ENCODE peak calls at places on chromosomes 13 and 19, in nine cellular contexts. G, U, L, K, I, V, C, S and X are unnamed samples.

GRCh38 chr19:43555185-43555770 is 20.0 kb downstream of the XRCC1 start:
- DNase-seq in I (peak), V (peak), U (peak), C (peak), K (peak), G (peak), S (peak), L (peak), X (peak)

GRCh38 chr13:66899955-66900354 is 330.2 kb downstream of the PCDH9 start:
- DNase-seq in G (no peak), C (no peak), U (peak), V (no peak), K (no peak), L (peak), I (no peak), S (no peak), X (no peak)

GRCh38 chr19:4379383-4380253 is 20.7 kb downstream of the SH3GL1 start:
- DNase-seq in G (peak), I (peak), K (peak), U (peak), V (peak), C (no peak), S (no peak), L (peak), X (peak)

GRCh38 chr19:43774103-43774939 is 6.5 kb downstream of the KCNN4 start:
- DNase-seq in S (peak), L (peak), K (no peak), C (peak), G (no peak), U (peak), I (peak), V (no peak), X (no peak)

GRCh38 chr19:33394723-33395560 is 21.4 kb downstream of the CEBPG start:
- DNase-seq in S (no peak), V (no peak), G (no peak), K (no peak), C (no peak), I (peak), L (no peak), U (no peak), X (no peak)

GRCh38 chr19:34274827-34275625 is 20.7 kb downstream of the GARRE1 start:
- DNase-seq in L (peak), G (no peak), I (no peak), S (no peak), C (no peak), V (no peak), K (peak), U (peak), X (no peak)

GRCh38 chr19:3683405-3683865 is 16.8 kb downstream of the PIP5K1C start:
- DNase-seq in L (peak), V (no peak), K (peak), C (no peak), G (no peak), S (peak), U (peak), I (no peak), X (peak)

GRCh38 chr13:41765020-41765419 is 195.9 kb downstream of the VWA8 start:
- DNase-seq in G (no peak), V (no peak), L (no peak), I (no peak), S (no peak), K (no peak), U (no peak), C (no peak), X (no peak)

GRCh38 chr13:46521921-46522691 is 30.9 kb upstream of the LRCH1 start:
- DNase-seq in L (no peak), G (no peak), S (no peak), U (no peak), K (no peak), V (no peak), I (no peak), C (no peak), X (no peak)

GRCh38 chr13:99296270-99296865 is 10.8 kb downstream of the GPR183 start:
- DNase-seq in S (no peak), C (no peak), G (no peak), U (no peak), I (no peak), L (no peak), V (no peak), K (no peak), X (no peak)

GRCh38 chr13:103639326-103639725 is 573.1 kb upstream of the SLC10A2 start:
- DNase-seq in C (no peak), U (no peak), V (no peak), I (no peak), K (no peak), L (no peak), S (no peak), G (no peak), X (no peak)

GRCh38 chr13:37954191-37954590 is 84.6 kb upstream of the TRPC4 start:
- DNase-seq in C (no peak), G (no peak), V (peak), S (no peak), U (no peak), K (no peak), L (no peak), I (no peak), X (no peak)

GRCh38 chr19:4867534-4868285 is at the start of gene PLIN3:
- DNase-seq in C (peak), L (peak), I (peak), S (peak), U (peak), K (peak), G (peak), V (peak), X (peak)

GRCh38 chr19:6431891-6432290 is 1.7 kb downstream of the SLC25A41 start:
- DNase-seq in U (no peak), K (no peak), L (no peak), V (no peak), I (no peak), G (no peak), C (no peak), S (no peak), X (no peak)

GRCh38 chr19:6427131-6427530 is 2.5 kb upstream of the KHSRP start:
- DNase-seq in S (no peak), L (no peak), K (no peak), V (no peak), G (no peak), U (no peak), C (no peak), I (no peak), X (no peak)

GRCh38 chr19:6433165-6433564 is 398 bp downstream of the SLC25A41 start:
- DNase-seq in V (no peak), G (no peak), U (no peak), I (no peak), S (no peak), L (no peak), C (no peak), K (no peak), X (no peak)

GRCh38 chr19:6425732-6426686 is 1.4 kb upstream of the KHSRP start:
- DNase-seq in G (peak), K (no peak), L (no peak), I (no peak), C (no peak), U (no peak), S (no peak), V (no peak), X (no peak)

GRCh38 chr19:6429419-6430221 is 3.9 kb downstream of the SLC25A41 start:
- DNase-seq in G (no peak), I (no peak), S (no peak), V (no peak), U (no peak), C (no peak), L (no peak), K (no peak), X (no peak)
- TF ChIP-seq CTCF in G (no peak), I (no peak), S (no peak), V (no peak), U (no peak), C (no peak), L (no peak), K (no peak), X (no peak)

GRCh38 chr13:43495732-43496131 is 291.0 kb downstream of the ENOX1 start:
- DNase-seq in I (no peak), S (no peak), L (no peak), U (no peak), G (no peak), K (no peak), C (no peak), V (no peak), X (no peak)

GRCh38 chr13:43492281-43492680 is 294.5 kb downstream of the ENOX1 start:
- DNase-seq in G (no peak), S (no peak), I (no peak), K (no peak), C (no peak), U (no peak), V (no peak), L (no peak), X (no peak)

GRCh38 chr13:43494206-43494605 is 292.6 kb downstream of the ENOX1 start:
- DNase-seq in V (no peak), K (no peak), I (no peak), L (no peak), S (no peak), G (no peak), C (no peak), U (no peak), X (no peak)

GRCh38 chr13:43493496-43494000 is 293.2 kb downstream of the ENOX1 start:
- DNase-seq in I (no peak), K (no peak), V (no peak), L (no peak), S (no peak), U (no peak), G (no peak), C (no peak), X (no peak)

DNA sequence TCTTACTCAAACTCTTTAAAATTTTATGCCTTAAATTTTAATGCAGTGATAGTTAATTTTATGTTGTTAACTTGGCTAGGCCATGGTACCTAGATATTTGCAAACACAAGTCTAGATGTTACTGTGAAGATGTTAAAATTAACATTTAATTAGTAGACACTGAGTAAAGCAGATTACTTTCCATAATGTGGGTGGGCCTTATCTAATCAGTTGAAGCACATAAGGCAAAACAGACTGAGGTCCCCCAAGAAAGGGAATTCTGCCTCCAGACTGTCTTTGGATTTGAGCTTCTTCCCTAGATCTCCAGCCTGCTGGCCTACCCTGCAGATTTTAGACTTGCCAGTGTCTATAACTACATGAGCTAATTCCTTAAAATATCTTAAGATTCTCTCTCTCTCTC is 294.0 kb downstream of the ENOX1 start:
- DNase-seq in S (no peak), I (no peak), C (no peak), V (no peak), U (no peak), K (no peak), L (no peak), G (no peak), X (no peak)
- TF ChIP-seq CTCF in S (no peak), I (no peak), C (no peak), V (no peak), U (no peak), K (no peak), L (no peak), G (no peak), X (no peak)

GRCh38 chr19:6000228-6000847 is 22.4 kb upstream of the RANBP3 start:
- DNase-seq in K (no peak), G (no peak), I (no peak), C (no peak), U (no peak), L (no peak), S (no peak), V (no peak), X (no peak)
- TF ChIP-seq CTCF in K (no peak), G (no peak), I (no peak), C (no peak), U (no peak), L (no peak), S (no peak), V (no peak), X (no peak)

DNA sequence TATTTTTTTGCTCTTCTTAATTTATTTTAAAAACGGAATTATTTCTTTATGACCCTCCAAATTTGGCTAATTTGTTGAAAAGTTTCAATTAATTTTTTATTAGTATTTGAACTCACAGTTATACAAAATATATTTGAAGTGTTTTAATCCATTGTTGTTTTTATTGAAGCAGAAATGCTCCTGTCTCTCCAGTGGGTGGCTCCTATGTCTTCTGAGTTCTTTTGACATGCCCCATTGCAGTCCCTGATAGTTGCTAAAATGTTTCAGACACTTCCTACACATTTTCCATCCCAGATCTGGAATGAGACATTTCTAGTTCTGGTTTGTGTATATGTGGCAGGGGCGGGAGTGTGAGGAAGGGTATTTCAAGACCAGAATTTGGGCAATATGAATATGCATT is 579.4 kb upstream of the PRR20A start:
- DNase-seq in L (no peak), K (peak), I (no peak), S (no peak), V (no peak), C (no peak), U (peak), G (no peak), X (no peak)
- TF ChIP-seq CTCF in L (no peak), K (peak), I (no peak), S (no peak), V (no peak), C (peak), U (peak), G (no peak), X (no peak)

DNA sequence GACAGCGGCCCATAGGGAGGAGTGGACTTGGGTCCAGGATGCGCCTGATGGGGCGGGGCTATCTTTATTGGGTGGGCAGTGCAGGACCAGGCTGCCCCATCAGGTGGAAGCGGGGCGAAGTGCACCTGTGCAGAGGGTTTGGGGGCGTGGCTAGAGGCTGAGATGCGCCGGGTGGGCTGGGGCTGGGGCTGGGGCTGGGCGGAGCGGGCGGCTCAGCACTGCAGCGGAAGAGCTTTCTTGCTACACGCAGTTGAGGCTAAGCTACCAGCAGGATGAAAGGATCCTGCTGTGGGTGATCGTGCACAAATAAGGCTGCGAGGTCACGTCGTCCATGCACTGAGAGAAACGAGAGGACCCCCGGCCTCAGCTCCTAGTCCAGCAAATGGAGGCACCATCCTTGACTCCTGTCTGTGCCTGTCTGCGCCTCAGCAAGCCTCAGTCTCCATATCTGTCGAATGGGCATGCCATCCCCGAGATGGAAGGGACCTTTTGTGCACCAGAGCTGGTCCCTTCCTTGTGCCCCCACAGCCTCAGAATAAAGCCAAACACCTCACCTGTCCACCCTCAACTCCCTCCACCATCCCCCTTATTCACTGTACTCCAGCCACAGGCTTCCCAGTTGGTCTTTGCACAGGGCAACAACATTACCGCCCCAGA is 20.9 kb upstream of the HOMER3 start:
- DNase-seq in I (no peak), S (peak), C (no peak), U (no peak), L (no peak), G (no peak), K (no peak), V (no peak), X (no peak)
- TF ChIP-seq CTCF in I (no peak), S (no peak), C (no peak), U (no peak), L (no peak), G (no peak), K (no peak), V (no peak), X (no peak)